ENCODE peak calls at places on chromosomes 11 and 22, in seven cellular contexts. H is K562, Y is GM12878, I is GM12891, L is SK-N-SH, E is H1, B is HepG2. S is an unnamed sample.
A peak's percentile ranks its signal among the peaks of the same experiment; 100 is the strongest.

GRCh38 chr22:31124811-31125465 is 2.2 kb downstream of the INPP5J start:
- DNase-seq in I (no peak), H (no peak), B (no peak), E (no peak), L (peak; percentile 68), Y (no peak), S (no peak)

GRCh38 chr11:68659158-68659921 is 25.0 kb upstream of the GAL start:
- DNase-seq in E (no peak), I (no peak), B (peak; percentile 55), H (peak; percentile 55), L (peak; percentile 89), Y (no peak), S (no peak)

GRCh38 chr11:124784051-124784450 is 16.2 kb downstream of the MSANTD2 start:
- DNase-seq in B (no peak), Y (no peak), H (no peak), I (no peak), E (no peak), L (no peak), S (no peak)

GRCh38 chr22:21933413-21933812 is 19.2 kb downstream of the PPM1F start:
- DNase-seq in Y (no peak), B (no peak), H (no peak), I (no peak), L (no peak), E (no peak), S (no peak)

GRCh38 chr11:102580185-102580951 is 44.8 kb downstream of the MMP20 start:
- DNase-seq in H (no peak), Y (no peak), B (no peak), I (no peak), E (no peak), L (no peak), S (no peak)

GRCh38 chr11:111623527-111624030 is 21.3 kb downstream of the SIK2 start:
- DNase-seq in L (no peak), I (no peak), H (peak; percentile 45), E (no peak), B (peak; percentile 86), Y (peak; percentile 60), S (no peak)

GRCh38 chr11:128603752-128604472 is 16.6 kb upstream of the ETS1 start:
- DNase-seq in Y (peak; percentile 44), I (no peak), E (no peak), L (no peak), H (no peak), B (no peak), S (no peak)

GRCh38 chr11:3109921-3110706 is 52.9 kb upstream of the CARS1 start:
- DNase-seq in E (peak; percentile 43), Y (no peak), H (peak; percentile 80), B (peak; percentile 15), L (peak; percentile 76), I (peak; percentile 77), S (peak; percentile 64)

GRCh38 chr22:40429481-40429880 is 59.1 kb downstream of the SGSM3 start:
- DNase-seq in I (no peak), L (no peak), Y (no peak), E (no peak), H (no peak), B (no peak), S (no peak)

GRCh38 chr11:120748485-120748814 is 236.9 kb downstream of the GRIK4 start:
- DNase-seq in L (peak; percentile 25), B (no peak), E (no peak), Y (no peak), I (no peak), H (no peak), S (no peak)

GRCh38 chr11:15657264-15657663 is 542.5 kb downstream of the INSC start:
- DNase-seq in B (no peak), E (no peak), Y (no peak), I (no peak), L (no peak), H (no peak), S (no peak)

GRCh38 chr11:57301711-57302423 is 22.9 kb downstream of the TNKS1BP1 start:
- DNase-seq in H (no peak), I (no peak), Y (no peak), B (no peak), E (no peak), L (peak; percentile 9), S (no peak)

GRCh38 chr11:2451916-2452694 is 7.3 kb downstream of the KCNQ1 start:
- DNase-seq in Y (no peak), I (no peak), L (peak; percentile 30), H (no peak), B (no peak), E (no peak), S (no peak)

GRCh38 chr11:64379817-64380709 is 21.1 kb downstream of the RPS6KA4 start:
- DNase-seq in E (no peak), I (no peak), H (no peak), Y (no peak), B (no peak), L (no peak), S (no peak)

GRCh38 chr22:50485221-50486131 is 1.2 kb upstream of the MIOX start:
- DNase-seq in H (peak; percentile 16), L (no peak), E (no peak), Y (no peak), I (no peak), B (peak; percentile 35), S (no peak)

GRCh38 chr11:61837411-61838005 is 9.4 kb downstream of the FADS2 start:
- DNase-seq in B (no peak), I (no peak), E (no peak), Y (no peak), L (peak; percentile 10), H (no peak), S (no peak)

GRCh38 chr11:116162541-116163230 is 610.1 kb downstream of the BUD13 start:
- DNase-seq in B (no peak), E (no peak), Y (no peak), I (no peak), L (no peak), H (no peak), S (no peak)

GRCh38 chr11:63709336-63709735 is 28.0 kb downstream of the RTN3 start:
- DNase-seq in L (no peak), B (no peak), E (no peak), Y (no peak), I (no peak), H (no peak), S (no peak)

GRCh38 chr11:87097582-87097981 is 59.8 kb downstream of the TMEM135 start:
- DNase-seq in B (peak; percentile 87), L (peak; percentile 69), E (no peak), Y (no peak), I (peak; percentile 20), H (peak; percentile 84), S (peak; percentile 9)

GRCh38 chr11:85991514-85991913 is 77.4 kb downstream of the PICALM start:
- DNase-seq in I (no peak), Y (no peak), H (no peak), B (no peak), L (no peak), E (no peak), S (no peak)

DNA sequence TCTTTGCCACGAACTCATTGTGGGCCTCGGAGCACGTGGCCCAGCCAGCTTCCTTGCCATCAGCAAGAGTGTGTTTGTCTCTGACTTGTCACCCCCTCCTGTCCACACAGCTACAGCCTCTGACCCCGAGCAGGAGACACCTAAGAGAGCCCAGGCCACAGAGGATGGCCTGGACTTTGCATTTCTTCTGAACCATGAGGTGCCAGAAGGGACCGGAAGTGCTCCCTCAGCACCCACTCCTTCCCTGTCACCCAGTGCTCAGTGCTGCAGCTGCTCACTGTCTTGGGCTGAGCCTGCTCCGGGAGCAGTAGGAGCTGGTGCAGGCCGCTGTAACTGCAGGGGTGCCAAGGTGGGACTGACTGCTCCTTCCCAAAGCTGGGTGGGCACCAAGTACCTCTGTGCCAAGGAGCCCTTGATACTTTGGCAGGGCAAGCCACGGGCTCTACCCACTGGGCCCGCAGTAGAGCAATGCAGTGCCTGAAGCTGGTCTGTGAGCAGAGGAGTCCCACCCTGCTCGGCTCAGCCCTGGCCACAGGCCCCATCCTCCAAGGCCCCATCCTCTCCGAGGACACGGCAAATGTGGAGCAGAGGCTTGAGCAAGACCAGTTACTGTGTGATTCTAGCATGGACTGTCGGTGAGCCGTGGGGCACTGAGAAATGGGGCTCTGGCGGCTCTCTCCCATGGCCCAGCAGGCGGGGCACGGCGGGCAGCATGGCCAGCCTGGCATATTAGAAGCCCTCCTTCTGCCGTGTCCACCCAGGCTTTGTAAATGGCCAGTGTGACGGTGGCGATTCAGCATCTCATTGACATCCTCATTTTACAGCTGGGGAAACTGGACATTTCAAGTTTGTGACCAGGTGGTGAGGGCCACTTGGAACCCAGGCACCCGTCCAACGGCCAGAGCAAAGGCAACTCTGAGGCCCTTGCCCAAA is 6.3 kb downstream of the GRK2 start:
- DNase-seq in H (no peak), Y (no peak), L (no peak), B (no peak), E (no peak), I (no peak), S (no peak)
- TF ChIP-seq TAF1 in H (no peak), Y (no peak), L (no peak), B (no peak), E (no peak), I (no peak), S (no peak)

GRCh38 chr11:11461473-11461872 is 108.4 kb upstream of the CSNK2A3 start:
- DNase-seq in H (no peak), I (no peak), B (no peak), Y (no peak), E (no peak), L (no peak), S (no peak)
- TF ChIP-seq POLR2AphosphoS5 in H (no peak), I (no peak), B (no peak), Y (no peak), E (no peak), L (no peak), S (no peak)

GRCh38 chr11:13355191-13355590 is 77.6 kb downstream of the BMAL1 start:
- DNase-seq in B (no peak), H (no peak), L (no peak), I (no peak), Y (no peak), E (no peak), S (no peak)

GRCh38 chr11:13358871-13359270 is 81.3 kb downstream of the BMAL1 start:
- DNase-seq in E (no peak), L (no peak), I (no peak), Y (no peak), H (no peak), B (no peak), S (no peak)

GRCh38 chr11:13352711-13353110 is 75.1 kb downstream of the BMAL1 start:
- DNase-seq in E (no peak), Y (no peak), B (no peak), H (no peak), L (no peak), I (no peak), S (no peak)

GRCh38 chr11:13357232-13357631 is 79.6 kb downstream of the BMAL1 start:
- DNase-seq in L (no peak), I (no peak), H (no peak), E (no peak), B (no peak), Y (no peak), S (no peak)

DNA sequence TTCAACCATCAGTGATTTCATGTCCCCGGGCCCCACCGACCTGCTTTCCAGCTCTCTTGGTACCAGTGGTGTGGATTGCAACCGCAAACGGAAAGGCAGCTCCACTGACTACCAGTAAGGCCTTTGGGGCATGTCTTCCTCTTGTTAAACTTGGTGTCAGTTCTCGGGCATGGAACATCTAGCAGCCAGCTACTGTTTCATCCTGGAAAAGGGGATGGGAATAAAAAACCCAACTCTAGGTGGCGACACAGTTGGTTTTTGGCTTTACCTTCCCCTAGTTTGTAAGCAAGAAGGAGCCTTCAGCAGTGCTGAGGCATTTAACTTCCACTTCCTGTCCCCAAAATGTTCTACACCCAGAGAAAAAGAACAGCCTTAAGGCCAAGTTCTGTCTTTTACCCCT is 76.7 kb downstream of the BMAL1 start:
- DNase-seq in H (peak; percentile 41), B (no peak), E (no peak), Y (no peak), I (no peak), L (no peak), S (no peak)
- TF ChIP-seq TAF1 in H (no peak), B (no peak), E (no peak), Y (no peak), I (no peak), L (no peak), S (no peak)

GRCh38 chr11:26950260-26950719 is 43.6 kb upstream of the FIBIN start:
- DNase-seq in B (no peak), H (no peak), I (no peak), L (no peak), E (no peak), Y (no peak), S (no peak)
- TF ChIP-seq POLR2AphosphoS5 in B (no peak), H (no peak), I (no peak), L (no peak), E (no peak), Y (no peak), S (no peak)